ENCODE peak calls at places on chromosome 20, in four cellular contexts. One of them, this sample, is unnamed. For H3K4me1, the result is how much of the 10 kb centered on the place peaks cover.

GRCh38 chr20:45366631-45367030 is 3.7 kb downstream of the SYS1 start:
- DNase-seq in breast epithelium: no peak
- DNase-seq in body of pancreas: no peak
- DNase-seq in heart left ventricle: no peak
- DNase-seq in this sample: no peak

GRCh38 chr20:22962567-22963439 is 72.3 kb upstream of the SSTR4 start:
- DNase-seq in breast epithelium: no peak
- DNase-seq in body of pancreas: no peak
- DNase-seq in heart left ventricle: no peak
- DNase-seq in this sample: no peak

GRCh38 chr20:31918471-31919105 is 33.3 kb downstream of the PDRG1 start:
- DNase-seq in breast epithelium: no peak
- DNase-seq in body of pancreas: no peak
- DNase-seq in heart left ventricle: no peak
- DNase-seq in this sample: no peak

GRCh38 chr20:47782920-47783552 is 2.2 kb downstream of the SULF2 start:
- DNase-seq in breast epithelium: no peak
- DNase-seq in body of pancreas: no peak
- DNase-seq in heart left ventricle: no peak
- DNase-seq in this sample: no peak

GRCh38 chr20:46546293-46546692 is 4.2 kb downstream of the OCSTAMP start:
- DNase-seq in breast epithelium: no peak
- DNase-seq in body of pancreas: no peak
- DNase-seq in heart left ventricle: no peak
- DNase-seq in this sample: no peak

GRCh38 chr20:4601630-4602296 is 119.9 kb upstream of the PRND start:
- DNase-seq in breast epithelium: no peak
- DNase-seq in body of pancreas: peak
- DNase-seq in heart left ventricle: peak
- DNase-seq in this sample: no peak

GRCh38 chr20:63641792-63642517 is 11.3 kb downstream of the STMN3 start:
- DNase-seq in breast epithelium: peak
- DNase-seq in body of pancreas: peak
- DNase-seq in heart left ventricle: peak
- DNase-seq in this sample: peak

GRCh38 chr20:37543828-37544227 is 16.2 kb upstream of the BLCAP start:
- DNase-seq in breast epithelium: no peak
- DNase-seq in body of pancreas: no peak
- DNase-seq in heart left ventricle: no peak
- DNase-seq in this sample: no peak

GRCh38 chr20:50673146-50673830 is 18.1 kb downstream of the RIPOR3 start:
- DNase-seq in breast epithelium: no peak
- DNase-seq in body of pancreas: peak
- DNase-seq in heart left ventricle: peak
- DNase-seq in this sample: peak

GRCh38 chr20:62487-62886 is 25.0 kb upstream of the DEFB125 start:
- DNase-seq in breast epithelium: no peak
- DNase-seq in body of pancreas: no peak
- DNase-seq in heart left ventricle: no peak
- DNase-seq in this sample: no peak

GRCh38 chr20:57561356-57562279 is 708 bp downstream of the PCK1 start:
- DNase-seq in breast epithelium: no peak
- DNase-seq in body of pancreas: no peak
- DNase-seq in heart left ventricle: no peak
- DNase-seq in this sample: no peak

GRCh38 chr20:57562541-57563465 is 1.9 kb downstream of the PCK1 start:
- DNase-seq in breast epithelium: no peak
- DNase-seq in body of pancreas: no peak
- DNase-seq in heart left ventricle: no peak
- DNase-seq in this sample: no peak

GRCh38 chr20:57564180-57564802 is 3.4 kb downstream of the PCK1 start:
- DNase-seq in breast epithelium: no peak
- DNase-seq in body of pancreas: no peak
- DNase-seq in heart left ventricle: no peak
- DNase-seq in this sample: no peak

GRCh38 chr20:57564951-57565642 is 4.2 kb downstream of the PCK1 start:
- DNase-seq in breast epithelium: no peak
- DNase-seq in body of pancreas: no peak
- DNase-seq in heart left ventricle: no peak
- DNase-seq in this sample: no peak

GRCh38 chr20:57563522-57563921 is 2.6 kb downstream of the PCK1 start:
- DNase-seq in breast epithelium: no peak
- DNase-seq in body of pancreas: no peak
- DNase-seq in heart left ventricle: no peak
- DNase-seq in this sample: no peak
- H3K4me1 ChIP-seq in breast epithelium: under half
- H3K4me1 ChIP-seq in body of pancreas: under half
- H3K4me1 ChIP-seq in heart left ventricle: under half
- H3K4me1 ChIP-seq in this sample: under half

GRCh38 chr20:19956976-19957375 is 60.2 kb upstream of the NAA20 start:
- DNase-seq in breast epithelium: no peak
- DNase-seq in body of pancreas: no peak
- DNase-seq in heart left ventricle: no peak
- DNase-seq in this sample: no peak
- TF ChIP-seq POLR2A in breast epithelium: no peak
- TF ChIP-seq POLR2A in body of pancreas: no peak
- TF ChIP-seq POLR2A in heart left ventricle: no peak
- TF ChIP-seq POLR2A in this sample: no peak

GRCh38 chr20:62372042-62372993 is 5.2 kb upstream of the LAMA5 start:
- DNase-seq in breast epithelium: no peak
- DNase-seq in body of pancreas: no peak
- DNase-seq in heart left ventricle: no peak
- DNase-seq in this sample: no peak

GRCh38 chr20:62369508-62370114 is 2.5 kb upstream of the LAMA5 start:
- DNase-seq in breast epithelium: no peak
- DNase-seq in body of pancreas: no peak
- DNase-seq in heart left ventricle: no peak
- DNase-seq in this sample: no peak

GRCh38 chr20:62370807-62371587 is 3.9 kb upstream of the LAMA5 start:
- DNase-seq in breast epithelium: no peak
- DNase-seq in body of pancreas: no peak
- DNase-seq in heart left ventricle: no peak
- DNase-seq in this sample: no peak

GRCh38 chr20:62370115-62370806 is 3.1 kb upstream of the LAMA5 start:
- DNase-seq in breast epithelium: no peak
- DNase-seq in body of pancreas: no peak
- DNase-seq in heart left ventricle: no peak
- DNase-seq in this sample: peak

DNA sequence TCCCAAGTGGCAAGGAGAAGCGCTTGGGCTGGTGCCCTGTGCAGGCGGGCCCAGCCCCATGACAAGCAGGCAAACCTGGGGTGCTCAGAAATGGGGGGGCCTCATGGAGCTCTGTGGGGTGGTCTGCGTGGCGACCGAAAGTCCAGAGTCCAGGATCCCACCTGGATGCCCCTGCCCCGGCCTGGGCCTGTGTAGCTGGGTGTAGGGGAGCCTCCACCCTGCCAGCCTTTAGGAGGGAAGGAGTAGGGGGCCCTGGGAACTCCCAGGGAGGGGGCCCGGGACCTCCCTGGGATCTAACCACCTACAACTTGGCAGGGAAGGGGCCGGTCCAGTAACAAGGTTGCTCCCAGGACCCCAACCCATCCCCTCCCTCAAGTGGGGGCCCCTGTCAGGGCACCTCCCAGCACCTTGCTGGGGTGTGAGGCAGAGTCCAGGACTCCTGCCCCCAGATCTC is 4.5 kb upstream of the LAMA5 start:
- DNase-seq in breast epithelium: no peak
- DNase-seq in body of pancreas: no peak
- DNase-seq in heart left ventricle: no peak
- DNase-seq in this sample: no peak
- H3K4me1 ChIP-seq in breast epithelium: under half
- H3K4me1 ChIP-seq in body of pancreas: half or more
- H3K4me1 ChIP-seq in heart left ventricle: under half
- H3K4me1 ChIP-seq in this sample: under half

DNA sequence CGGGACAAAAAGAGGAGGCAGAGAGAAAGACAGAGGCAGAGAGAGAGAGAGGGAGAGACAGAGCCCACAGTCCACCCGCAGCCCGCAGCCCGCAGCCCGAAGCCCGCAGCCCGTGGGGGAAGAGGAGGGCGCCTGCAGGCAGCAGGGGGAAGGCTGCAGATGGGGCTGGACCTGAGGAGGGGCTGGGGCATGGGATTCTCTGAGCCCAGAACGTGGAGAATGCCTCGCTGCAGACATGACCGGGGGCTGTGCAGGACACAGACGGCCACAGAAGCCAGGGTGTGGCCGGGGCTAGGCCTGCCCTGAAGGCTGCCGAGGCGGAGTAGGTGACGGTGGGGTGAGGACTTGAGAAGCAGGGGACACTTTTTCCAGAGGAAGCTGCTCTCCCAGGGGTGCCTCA is 6.5 kb upstream of the SLCO4A1 start:
- DNase-seq in breast epithelium: no peak
- DNase-seq in body of pancreas: no peak
- DNase-seq in heart left ventricle: no peak
- DNase-seq in this sample: no peak
- TF ChIP-seq POLR2A in breast epithelium: no peak
- TF ChIP-seq POLR2A in body of pancreas: no peak
- TF ChIP-seq POLR2A in heart left ventricle: no peak
- TF ChIP-seq POLR2A in this sample: no peak

GRCh38 chr20:11814276-11814675 is 103.4 kb upstream of the BTBD3 start:
- DNase-seq in breast epithelium: no peak
- DNase-seq in body of pancreas: no peak
- DNase-seq in heart left ventricle: no peak
- DNase-seq in this sample: no peak

GRCh38 chr20:11807070-11807741 is 110.5 kb upstream of the BTBD3 start:
- DNase-seq in breast epithelium: no peak
- DNase-seq in body of pancreas: no peak
- DNase-seq in heart left ventricle: no peak
- DNase-seq in this sample: peak

GRCh38 chr20:11813106-11813890 is 104.4 kb upstream of the BTBD3 start:
- DNase-seq in breast epithelium: no peak
- DNase-seq in body of pancreas: no peak
- DNase-seq in heart left ventricle: no peak
- DNase-seq in this sample: no peak

DNA sequence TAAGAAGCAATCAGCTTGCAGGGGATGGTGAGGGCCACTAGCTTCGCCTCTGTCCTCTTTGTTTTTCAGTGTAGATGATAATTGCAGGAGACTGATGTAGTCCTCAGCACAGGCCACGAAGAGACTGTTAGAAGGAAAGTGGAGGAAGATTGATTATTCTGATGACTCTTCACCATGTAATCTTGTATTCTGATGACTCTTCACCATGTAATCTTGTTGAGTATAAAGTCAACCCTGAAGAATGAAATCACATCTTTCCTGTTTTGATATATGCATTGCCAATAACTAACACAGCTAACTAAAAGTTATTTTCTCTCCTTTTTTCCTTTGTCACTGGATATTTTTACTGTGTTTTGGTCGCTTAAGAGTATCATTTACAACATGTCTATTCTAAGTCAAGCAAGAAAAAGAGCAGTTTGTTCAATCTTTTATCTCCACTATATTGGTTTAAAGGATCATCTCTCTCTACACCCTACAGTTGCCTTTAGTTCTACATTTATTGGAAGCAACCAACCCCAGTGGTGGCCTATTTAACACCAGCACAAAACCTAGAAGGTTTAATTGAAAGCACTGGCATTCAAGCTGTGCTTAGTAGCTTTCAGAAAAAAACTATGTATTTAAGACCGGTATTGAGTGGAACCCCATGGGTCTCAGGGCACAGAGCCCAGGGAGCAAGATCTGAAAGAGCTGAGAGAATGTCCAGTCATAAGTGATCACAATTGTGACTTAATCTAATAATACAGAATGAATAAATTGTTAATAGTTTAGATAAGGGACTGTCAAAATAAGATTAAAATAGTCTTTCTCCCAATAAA is 107.2 kb upstream of the BTBD3 start:
- DNase-seq in breast epithelium: no peak
- DNase-seq in body of pancreas: no peak
- DNase-seq in heart left ventricle: no peak
- DNase-seq in this sample: no peak
- H3K4me1 ChIP-seq in breast epithelium: under half
- H3K4me1 ChIP-seq in body of pancreas: under half
- H3K4me1 ChIP-seq in heart left ventricle: under half
- H3K4me1 ChIP-seq in this sample: under half

DNA sequence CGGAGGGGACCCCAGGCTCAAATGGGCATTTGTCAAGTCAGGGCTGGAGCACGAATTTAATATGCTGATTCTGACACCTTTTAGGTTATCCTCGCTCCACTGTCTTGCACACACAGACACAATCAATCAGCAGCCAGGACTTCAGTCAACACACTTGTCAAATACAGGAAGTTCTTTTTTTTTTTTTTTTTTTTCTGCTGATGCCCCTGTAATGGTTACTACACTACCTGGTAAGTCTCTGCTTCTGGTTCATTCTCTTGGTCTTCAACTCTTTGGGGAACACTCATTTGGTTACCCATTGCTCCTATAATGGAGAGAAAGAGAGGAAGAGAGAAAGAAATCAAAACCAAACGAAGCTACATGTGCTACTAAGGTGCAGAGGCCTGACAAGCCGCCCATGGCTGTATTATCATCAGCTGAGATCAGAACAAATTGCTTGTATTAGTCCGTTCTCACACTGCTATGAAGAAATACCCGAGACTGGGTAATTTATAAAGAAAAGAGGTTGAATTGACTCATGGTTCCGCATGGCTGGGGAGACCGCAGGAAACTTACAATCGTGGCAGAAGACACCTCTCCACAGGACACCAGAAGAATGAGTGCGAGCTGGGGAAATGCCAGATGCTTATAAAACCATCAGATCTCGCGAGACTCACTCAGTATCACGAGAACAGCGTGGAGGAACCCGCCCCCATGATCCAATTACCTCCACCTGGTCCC is 11.8 kb downstream of the BCAS1 start:
- DNase-seq in breast epithelium: no peak
- DNase-seq in body of pancreas: no peak
- DNase-seq in heart left ventricle: no peak
- DNase-seq in this sample: no peak
- TF ChIP-seq POLR2A in breast epithelium: no peak
- TF ChIP-seq POLR2A in body of pancreas: no peak
- TF ChIP-seq POLR2A in heart left ventricle: no peak
- TF ChIP-seq POLR2A in this sample: no peak

GRCh38 chr20:59031326-59032022 is 661 bp downstream of the ATP5F1E start:
- DNase-seq in breast epithelium: no peak
- DNase-seq in body of pancreas: peak
- DNase-seq in heart left ventricle: no peak
- DNase-seq in this sample: no peak
- H3K4me1 ChIP-seq in breast epithelium: under half
- H3K4me1 ChIP-seq in body of pancreas: under half
- H3K4me1 ChIP-seq in heart left ventricle: under half
- H3K4me1 ChIP-seq in this sample: under half